ENCODE peak calls at places on chromosomes 1 and 21, in six cellular contexts. One of them, this sample, is unnamed.

GRCh38 chr1:241702436-241702835 is 50.4 kb downstream of the WDR64 start:
- DNase-seq in ovary: no peak
- DNase-seq in endothelial cell of umbilical vein: no peak
- DNase-seq in B cell: no peak
- DNase-seq in coronary artery: no peak
- DNase-seq in endothelial cell: no peak
- DNase-seq in this sample: no peak

GRCh38 chr1:38052750-38053415 is 6.3 kb upstream of the POU3F1 start:
- DNase-seq in endothelial cell: no peak
- DNase-seq in coronary artery: no peak
- DNase-seq in endothelial cell of umbilical vein: no peak
- DNase-seq in B cell: peak; percentile 67
- DNase-seq in ovary: no peak
- DNase-seq in this sample: no peak

GRCh38 chr1:146039844-146040194 is 18.3 kb upstream of the HJV start:
- DNase-seq in endothelial cell: no peak
- DNase-seq in ovary: peak; percentile 31
- DNase-seq in endothelial cell of umbilical vein: no peak
- DNase-seq in coronary artery: no peak
- DNase-seq in B cell: no peak
- DNase-seq in this sample: no peak

GRCh38 chr1:168603501-168604107 is 27.2 kb downstream of the XCL1 start:
- DNase-seq in endothelial cell of umbilical vein: peak; percentile 54
- DNase-seq in coronary artery: no peak
- DNase-seq in endothelial cell: peak; percentile 78
- DNase-seq in ovary: peak; percentile 85
- DNase-seq in B cell: peak; percentile 44
- DNase-seq in this sample: peak; percentile 80

GRCh38 chr1:170692866-170693575 is 29.1 kb downstream of the PRRX1 start:
- DNase-seq in endothelial cell of umbilical vein: peak; percentile 64
- DNase-seq in B cell: no peak
- DNase-seq in ovary: no peak
- DNase-seq in endothelial cell: no peak
- DNase-seq in coronary artery: no peak
- DNase-seq in this sample: no peak

GRCh38 chr1:245495681-245496080 is 340.9 kb downstream of the KIF26B start:
- DNase-seq in B cell: no peak
- DNase-seq in endothelial cell: no peak
- DNase-seq in coronary artery: no peak
- DNase-seq in endothelial cell of umbilical vein: no peak
- DNase-seq in ovary: no peak
- DNase-seq in this sample: no peak

GRCh38 chr1:153728305-153729066 is 636 bp downstream of the INTS3 start:
- DNase-seq in endothelial cell of umbilical vein: peak; percentile 48
- DNase-seq in endothelial cell: peak; percentile 64
- DNase-seq in B cell: no peak
- DNase-seq in ovary: peak; percentile 75
- DNase-seq in coronary artery: peak; percentile 79
- DNase-seq in this sample: no peak

GRCh38 chr1:91708691-91709090 is 177.3 kb downstream of the TGFBR3 start:
- DNase-seq in ovary: no peak
- DNase-seq in B cell: no peak
- DNase-seq in endothelial cell of umbilical vein: no peak
- DNase-seq in endothelial cell: no peak
- DNase-seq in coronary artery: no peak
- DNase-seq in this sample: no peak

GRCh38 chr1:206005234-206005633 is 2.0 kb upstream of the RAB7B start:
- DNase-seq in endothelial cell: no peak
- DNase-seq in coronary artery: no peak
- DNase-seq in endothelial cell of umbilical vein: no peak
- DNase-seq in B cell: no peak
- DNase-seq in ovary: no peak
- DNase-seq in this sample: no peak

GRCh38 chr1:171438441-171438840 is 46.9 kb upstream of the PRRC2C start:
- DNase-seq in endothelial cell: no peak
- DNase-seq in B cell: no peak
- DNase-seq in endothelial cell of umbilical vein: peak; percentile 81
- DNase-seq in ovary: no peak
- DNase-seq in coronary artery: peak; percentile 75
- DNase-seq in this sample: no peak

GRCh38 chr1:214349781-214350180 is 68.8 kb downstream of the SMYD2 start:
- DNase-seq in endothelial cell of umbilical vein: no peak
- DNase-seq in ovary: no peak
- DNase-seq in coronary artery: no peak
- DNase-seq in endothelial cell: no peak
- DNase-seq in B cell: no peak
- DNase-seq in this sample: no peak

GRCh38 chr1:235304549-235305451 is 23.2 kb downstream of the ARID4B start:
- DNase-seq in endothelial cell: no peak
- DNase-seq in coronary artery: no peak
- DNase-seq in B cell: no peak
- DNase-seq in endothelial cell of umbilical vein: peak; percentile 31
- DNase-seq in ovary: no peak
- DNase-seq in this sample: no peak

GRCh38 chr1:187226396-187226795 is 397.6 kb downstream of the PLA2G4A start:
- DNase-seq in coronary artery: no peak
- DNase-seq in ovary: no peak
- DNase-seq in endothelial cell of umbilical vein: no peak
- DNase-seq in B cell: no peak
- DNase-seq in endothelial cell: no peak
- DNase-seq in this sample: no peak

GRCh38 chr1:183604048-183604808 is 14.0 kb upstream of the NCF2 start:
- DNase-seq in endothelial cell: no peak
- DNase-seq in ovary: no peak
- DNase-seq in B cell: no peak
- DNase-seq in coronary artery: no peak
- DNase-seq in endothelial cell of umbilical vein: no peak
- DNase-seq in this sample: no peak

GRCh38 chr21:31656199-31657095 is 3.0 kb upstream of the SOD1 start:
- DNase-seq in ovary: no peak
- DNase-seq in endothelial cell of umbilical vein: no peak
- DNase-seq in endothelial cell: no peak
- DNase-seq in B cell: no peak
- DNase-seq in coronary artery: no peak
- DNase-seq in this sample: no peak

GRCh38 chr1:154943649-154944421 is 7.3 kb upstream of the PMVK start:
- DNase-seq in endothelial cell: peak; percentile 57
- DNase-seq in endothelial cell of umbilical vein: peak; percentile 29
- DNase-seq in coronary artery: no peak
- DNase-seq in B cell: no peak
- DNase-seq in ovary: no peak
- DNase-seq in this sample: no peak

GRCh38 chr1:103353391-103353790 is 172.1 kb upstream of the RNPC3 start:
- DNase-seq in B cell: no peak
- DNase-seq in ovary: no peak
- DNase-seq in endothelial cell: no peak
- DNase-seq in endothelial cell of umbilical vein: no peak
- DNase-seq in coronary artery: no peak
- DNase-seq in this sample: no peak

GRCh38 chr1:55696181-55696580 is 481.0 kb upstream of the USP24 start:
- DNase-seq in ovary: no peak
- DNase-seq in endothelial cell: no peak
- DNase-seq in endothelial cell of umbilical vein: no peak
- DNase-seq in B cell: no peak
- DNase-seq in coronary artery: peak; percentile 78
- DNase-seq in this sample: no peak

GRCh38 chr1:214111796-214112195 is 124.0 kb downstream of the PROX1 start:
- DNase-seq in ovary: no peak
- DNase-seq in coronary artery: no peak
- DNase-seq in endothelial cell: no peak
- DNase-seq in B cell: no peak
- DNase-seq in endothelial cell of umbilical vein: no peak
- DNase-seq in this sample: no peak

GRCh38 chr1:20678599-20678998 is 17.4 kb upstream of the DDOST start:
- DNase-seq in B cell: peak; percentile 47
- DNase-seq in endothelial cell: no peak
- DNase-seq in ovary: no peak
- DNase-seq in coronary artery: no peak
- DNase-seq in endothelial cell of umbilical vein: no peak
- DNase-seq in this sample: no peak

GRCh38 chr1:184890539-184890973 is 83.8 kb downstream of the NIBAN1 start:
- DNase-seq in endothelial cell of umbilical vein: no peak
- DNase-seq in coronary artery: peak; percentile 85
- DNase-seq in B cell: no peak
- DNase-seq in ovary: no peak
- DNase-seq in endothelial cell: no peak
- DNase-seq in this sample: no peak

GRCh38 chr1:111880866-111881837 is 108.3 kb downstream of the KCND3 start:
- DNase-seq in endothelial cell of umbilical vein: no peak
- DNase-seq in B cell: no peak
- DNase-seq in endothelial cell: peak; percentile 11
- DNase-seq in ovary: no peak
- DNase-seq in coronary artery: no peak
- DNase-seq in this sample: no peak

GRCh38 chr1:7135463-7135862 is 350.2 kb downstream of the CAMTA1 start:
- DNase-seq in endothelial cell of umbilical vein: no peak
- DNase-seq in endothelial cell: no peak
- DNase-seq in coronary artery: no peak
- DNase-seq in B cell: no peak
- DNase-seq in ovary: no peak
- DNase-seq in this sample: no peak

GRCh38 chr1:176205322-176205914 is 1.7 kb downstream of the COP1 start:
- DNase-seq in B cell: no peak
- DNase-seq in ovary: no peak
- DNase-seq in endothelial cell: no peak
- DNase-seq in coronary artery: no peak
- DNase-seq in endothelial cell of umbilical vein: peak; percentile 56
- DNase-seq in this sample: no peak

GRCh38 chr1:171220551-171221175 is 27.6 kb upstream of the FMO1 start:
- DNase-seq in ovary: peak; percentile 35
- DNase-seq in endothelial cell of umbilical vein: no peak
- DNase-seq in endothelial cell: peak; percentile 50
- DNase-seq in coronary artery: no peak
- DNase-seq in B cell: no peak
- DNase-seq in this sample: no peak

GRCh38 chr1:117232551-117232950 is 21.8 kb upstream of the VTCN1 start:
- DNase-seq in ovary: no peak
- DNase-seq in B cell: no peak
- DNase-seq in endothelial cell: no peak
- DNase-seq in coronary artery: no peak
- DNase-seq in endothelial cell of umbilical vein: no peak
- DNase-seq in this sample: no peak

GRCh38 chr21:33685613-33686197 is 43.4 kb downstream of the ITSN1 start:
- DNase-seq in coronary artery: no peak
- DNase-seq in endothelial cell: no peak
- DNase-seq in endothelial cell of umbilical vein: peak; percentile 82
- DNase-seq in B cell: no peak
- DNase-seq in ovary: no peak
- DNase-seq in this sample: no peak

GRCh38 chr1:45493116-45493697 is 2.2 kb upstream of the TESK2 start:
- DNase-seq in B cell: peak; percentile 56
- DNase-seq in ovary: peak; percentile 62
- DNase-seq in endothelial cell: peak; percentile 61
- DNase-seq in endothelial cell of umbilical vein: peak; percentile 64
- DNase-seq in coronary artery: no peak
- DNase-seq in this sample: no peak

GRCh38 chr1:207004931-207005830 is 27.4 kb downstream of the C1orf116 start:
- DNase-seq in ovary: no peak
- DNase-seq in B cell: no peak
- DNase-seq in endothelial cell: peak; percentile 67
- DNase-seq in endothelial cell of umbilical vein: peak; percentile 33
- DNase-seq in coronary artery: no peak
- DNase-seq in this sample: no peak

GRCh38 chr1:20589331-20590312 is 725 bp downstream of the CDA start:
- DNase-seq in ovary: peak; percentile 36
- DNase-seq in coronary artery: no peak
- DNase-seq in endothelial cell of umbilical vein: peak; percentile 88
- DNase-seq in B cell: no peak
- DNase-seq in endothelial cell: no peak
- DNase-seq in this sample: no peak

GRCh38 chr1:15033264-15033663 is 120.3 kb upstream of the TMEM51 start:
- DNase-seq in endothelial cell: no peak
- DNase-seq in endothelial cell of umbilical vein: no peak
- DNase-seq in coronary artery: no peak
- DNase-seq in ovary: no peak
- DNase-seq in B cell: no peak
- DNase-seq in this sample: no peak
- TF ChIP-seq CTCF in endothelial cell: peak; percentile 25
- TF ChIP-seq CTCF in endothelial cell of umbilical vein: no peak
- TF ChIP-seq CTCF in coronary artery: no peak
- TF ChIP-seq CTCF in ovary: no peak
- TF ChIP-seq CTCF in B cell: no peak
- TF ChIP-seq CTCF in this sample: peak; percentile 43

DNA sequence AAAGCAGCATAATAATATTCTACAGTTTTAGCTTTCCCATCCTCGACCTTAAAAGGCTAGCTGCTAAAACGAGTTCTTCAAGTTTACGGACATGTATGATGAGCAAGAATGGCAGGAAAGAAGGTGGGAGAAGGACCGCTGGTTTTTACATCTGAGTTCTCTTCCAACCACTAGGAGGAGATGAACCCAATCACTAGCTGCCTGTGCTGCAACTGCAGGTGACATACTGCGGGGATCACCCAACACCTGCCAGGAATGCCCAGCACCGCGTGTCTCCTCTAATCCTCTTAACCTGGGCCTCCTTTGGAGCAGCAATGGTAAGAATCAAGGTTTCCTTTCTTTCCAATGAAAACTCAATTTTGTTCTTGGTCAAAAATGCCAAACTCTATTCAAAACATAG is 23.5 kb downstream of the TOR3A start:
- DNase-seq in coronary artery: no peak
- DNase-seq in endothelial cell: no peak
- DNase-seq in endothelial cell of umbilical vein: no peak
- DNase-seq in ovary: no peak
- DNase-seq in B cell: no peak
- DNase-seq in this sample: no peak
- TF ChIP-seq CTCF in coronary artery: no peak
- TF ChIP-seq CTCF in endothelial cell: peak; percentile 48
- TF ChIP-seq CTCF in endothelial cell of umbilical vein: peak; percentile 13
- TF ChIP-seq CTCF in ovary: no peak
- TF ChIP-seq CTCF in B cell: no peak
- TF ChIP-seq CTCF in this sample: peak; percentile 65

GRCh38 chr1:1954831-1955441 is 35.9 kb upstream of the TMEM52 start:
- DNase-seq in endothelial cell of umbilical vein: no peak
- DNase-seq in B cell: no peak
- DNase-seq in coronary artery: no peak
- DNase-seq in ovary: no peak
- DNase-seq in endothelial cell: no peak
- DNase-seq in this sample: no peak
- TF ChIP-seq CTCF in endothelial cell of umbilical vein: no peak
- TF ChIP-seq CTCF in B cell: no peak
- TF ChIP-seq CTCF in coronary artery: no peak
- TF ChIP-seq CTCF in ovary: no peak
- TF ChIP-seq CTCF in endothelial cell: peak; percentile 17
- TF ChIP-seq CTCF in this sample: peak; percentile 56

DNA sequence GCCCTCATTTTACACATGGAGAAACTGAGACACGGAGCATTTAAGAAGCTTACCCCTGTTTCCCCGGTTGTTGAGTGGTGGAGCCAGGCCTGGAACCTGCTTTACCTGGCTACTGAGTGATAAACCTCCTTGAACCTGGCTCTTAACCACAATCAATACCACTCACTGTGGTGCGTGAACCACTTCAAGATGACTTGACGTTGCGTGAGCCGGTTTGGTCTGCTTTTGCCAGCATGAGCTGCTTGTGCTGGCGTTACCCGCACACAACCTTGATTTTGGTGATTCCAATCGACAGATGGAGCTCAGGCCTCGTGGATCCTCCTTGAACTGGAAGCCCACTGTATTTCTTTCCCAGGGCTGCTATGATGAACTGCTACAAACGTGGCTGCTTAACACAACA is 6.1 kb upstream of the TINAGL1 start:
- DNase-seq in coronary artery: no peak
- DNase-seq in ovary: no peak
- DNase-seq in endothelial cell: no peak
- DNase-seq in endothelial cell of umbilical vein: no peak
- DNase-seq in B cell: no peak
- DNase-seq in this sample: peak; percentile 47
- TF ChIP-seq CTCF in coronary artery: no peak
- TF ChIP-seq CTCF in ovary: no peak
- TF ChIP-seq CTCF in endothelial cell: no peak
- TF ChIP-seq CTCF in endothelial cell of umbilical vein: no peak
- TF ChIP-seq CTCF in B cell: no peak
- TF ChIP-seq CTCF in this sample: no peak

This sample was measured in type B pancreatic cell.